ENCODE peak calls at places on chromosomes 7 and 10, in four cellular contexts. P, Z, I and S are unnamed samples.

GRCh38 chr7:113799896-113800295 is 118.9 kb downstream of the PPP1R3A start:
- DNase-seq in P (no peak), Z (peak), I (no peak), S (no peak)

GRCh38 chr10:94989192-94989591 is 50.7 kb downstream of the CYP2C9 start:
- DNase-seq in P (no peak), Z (no peak), I (no peak), S (no peak)

GRCh38 chr7:45150199-45150598 is 7.4 kb upstream of the RAMP3 start:
- DNase-seq in P (no peak), Z (no peak), I (no peak), S (no peak)

GRCh38 chr7:118586248-118586647 is 361.7 kb downstream of the ANKRD7 start:
- DNase-seq in P (no peak), Z (no peak), I (no peak), S (no peak)

GRCh38 chr7:79998343-79998742 is 136.3 kb upstream of the GNAI1 start:
- DNase-seq in P (no peak), Z (no peak), I (no peak), S (no peak)

GRCh38 chr7:124954766-124955165 is 25.1 kb upstream of the POT1 start:
- DNase-seq in P (no peak), Z (no peak), I (no peak), S (no peak)

GRCh38 chr10:100759331-100759730 is 13.9 kb downstream of the PAX2 start:
- DNase-seq in P (no peak), Z (no peak), I (no peak), S (no peak)

GRCh38 chr7:129271500-129272355 is 46.9 kb downstream of the AHCYL2 start:
- DNase-seq in P (peak), Z (peak), I (peak), S (peak)

GRCh38 chr7:104963991-104964385 is 50.0 kb upstream of the KMT2E start:
- DNase-seq in P (peak), Z (peak), I (no peak), S (no peak)

GRCh38 chr10:59434463-59435326 is 72.3 kb upstream of the FAM13C start:
- DNase-seq in P (no peak), Z (no peak), I (no peak), S (no peak)

GRCh38 chr10:124554085-124554858 is 92.6 kb downstream of the LHPP start:
- DNase-seq in P (no peak), Z (no peak), I (no peak), S (no peak)

GRCh38 chr10:128063736-128064614 is 62.2 kb downstream of the MKI67 start:
- DNase-seq in P (no peak), Z (no peak), I (peak), S (no peak)

GRCh38 chr7:13633857-13634256 is 355.6 kb downstream of the ETV1 start:
- DNase-seq in P (no peak), Z (no peak), I (no peak), S (no peak)

GRCh38 chr7:88789480-88790064 is 6.0 kb downstream of the TEX47 start:
- DNase-seq in P (peak), Z (peak), I (no peak), S (no peak)

GRCh38 chr7:47508389-47509380 is 73.2 kb downstream of the TNS3 start:
- DNase-seq in P (no peak), Z (no peak), I (no peak), S (no peak)

GRCh38 chr10:96646774-96647173 is 60.0 kb upstream of the TM9SF3 start:
- DNase-seq in P (no peak), Z (no peak), I (no peak), S (no peak)

GRCh38 chr7:81616951-81617350 is 152.9 kb downstream of the HGF start:
- DNase-seq in P (no peak), Z (no peak), I (no peak), S (no peak)